ENCODE peak calls at places on chromosomes 5 and 9, in ten cellular contexts. U, L, Z, V, O, M, B, P, E and R are unnamed samples.

GRCh38 chr5:66701244-66701643 is 105.1 kb downstream of the MAST4 start:
- DNase-seq in U (no peak), L (no peak), O (no peak), B (no peak), Z (no peak), M (no peak), E (no peak), V (peak), P (no peak), R (no peak)

GRCh38 chr5:15574806-15575205 is 74.8 kb downstream of the FBXL7 start:
- DNase-seq in V (no peak), O (no peak), L (no peak), U (no peak), E (no peak), Z (no peak), M (peak), P (no peak), B (no peak), R (no peak)

GRCh38 chr9:101711330-101711941 is 27.0 kb downstream of the GRIN3A start:
- DNase-seq in V (peak), M (no peak), U (no peak), Z (peak), P (no peak), E (no peak), O (no peak), L (peak), B (no peak), R (no peak)

GRCh38 chr5:22514231-22514630 is 338.9 kb downstream of the CDH12 start:
- DNase-seq in M (no peak), O (no peak), Z (no peak), B (no peak), E (no peak), L (no peak), P (no peak), V (no peak), U (no peak), R (no peak)

GRCh38 chr9:121302341-121302740 is 34.4 kb downstream of the GSN start:
- DNase-seq in E (no peak), U (no peak), M (no peak), O (no peak), B (peak), L (no peak), Z (no peak), V (no peak), P (no peak), R (no peak)

GRCh38 chr9:130232899-130233586 is 32.5 kb upstream of the HMCN2 start:
- DNase-seq in P (no peak), E (no peak), M (no peak), L (no peak), U (no peak), B (no peak), Z (peak), V (no peak), O (no peak), R (no peak)

GRCh38 chr5:179284751-179285191 is 60.5 kb downstream of the ADAMTS2 start:
- DNase-seq in O (no peak), E (no peak), L (no peak), V (no peak), U (peak), B (no peak), M (peak), Z (no peak), P (no peak), R (no peak)

GRCh38 chr5:131758520-131758900 is 38.3 kb downstream of the FNIP1 start:
- DNase-seq in O (no peak), Z (no peak), V (no peak), U (no peak), E (no peak), B (no peak), L (no peak), M (no peak), P (no peak), R (no peak)

GRCh38 chr9:88544245-88544644 is 9.3 kb downstream of the NXNL2 start:
- DNase-seq in U (no peak), L (no peak), V (no peak), P (no peak), E (no peak), B (no peak), M (peak), Z (no peak), O (no peak), R (no peak)

GRCh38 chr9:109241931-109242330 is 74.9 kb upstream of the FRRS1L start:
- DNase-seq in Z (no peak), M (no peak), E (no peak), B (no peak), L (no peak), O (no peak), U (no peak), P (no peak), V (no peak), R (no peak)

GRCh38 chr5:32710859-32711692 is at the start of gene NPR3:
- DNase-seq in P (no peak), M (peak), Z (peak), V (no peak), O (no peak), L (peak), U (no peak), E (no peak), B (no peak), R (no peak)

GRCh38 chr5:78768781-78769380 is 120.3 kb upstream of the LHFPL2 start:
- DNase-seq in B (no peak), U (no peak), V (no peak), O (no peak), L (no peak), E (no peak), P (no peak), M (no peak), Z (no peak), R (no peak)

GRCh38 chr5:61563401-61563800 is 231.3 kb downstream of the ZSWIM6 start:
- DNase-seq in E (no peak), P (no peak), V (no peak), L (no peak), U (peak), B (no peak), O (no peak), M (peak), Z (no peak), R (no peak)

GRCh38 chr5:159965031-159965837 is 43.7 kb upstream of the TTC1 start:
- DNase-seq in U (peak), M (peak), P (no peak), E (no peak), V (peak), L (peak), Z (peak), B (no peak), O (no peak), R (no peak)

GRCh38 chr5:157398310-157398709 is 61.7 kb upstream of the NIPAL4 start:
- DNase-seq in V (no peak), B (no peak), P (no peak), M (no peak), U (no peak), Z (no peak), O (no peak), L (no peak), E (no peak), R (no peak)

GRCh38 chr5:143139585-143139984 is 263.9 kb downstream of the NR3C1 start:
- DNase-seq in L (no peak), V (no peak), E (no peak), P (no peak), M (no peak), B (no peak), O (no peak), Z (no peak), U (no peak), R (no peak)

GRCh38 chr9:68533678-68534077 is 7.0 kb downstream of the TMEM252 start:
- DNase-seq in M (no peak), E (no peak), U (no peak), P (no peak), Z (no peak), L (no peak), V (no peak), B (no peak), O (no peak), R (no peak)

GRCh38 chr5:148910686-148911361 is 84.4 kb downstream of the ADRB2 start:
- DNase-seq in P (no peak), L (peak), Z (peak), V (no peak), O (no peak), M (peak), B (peak), U (peak), E (no peak), R (no peak)

DNA sequence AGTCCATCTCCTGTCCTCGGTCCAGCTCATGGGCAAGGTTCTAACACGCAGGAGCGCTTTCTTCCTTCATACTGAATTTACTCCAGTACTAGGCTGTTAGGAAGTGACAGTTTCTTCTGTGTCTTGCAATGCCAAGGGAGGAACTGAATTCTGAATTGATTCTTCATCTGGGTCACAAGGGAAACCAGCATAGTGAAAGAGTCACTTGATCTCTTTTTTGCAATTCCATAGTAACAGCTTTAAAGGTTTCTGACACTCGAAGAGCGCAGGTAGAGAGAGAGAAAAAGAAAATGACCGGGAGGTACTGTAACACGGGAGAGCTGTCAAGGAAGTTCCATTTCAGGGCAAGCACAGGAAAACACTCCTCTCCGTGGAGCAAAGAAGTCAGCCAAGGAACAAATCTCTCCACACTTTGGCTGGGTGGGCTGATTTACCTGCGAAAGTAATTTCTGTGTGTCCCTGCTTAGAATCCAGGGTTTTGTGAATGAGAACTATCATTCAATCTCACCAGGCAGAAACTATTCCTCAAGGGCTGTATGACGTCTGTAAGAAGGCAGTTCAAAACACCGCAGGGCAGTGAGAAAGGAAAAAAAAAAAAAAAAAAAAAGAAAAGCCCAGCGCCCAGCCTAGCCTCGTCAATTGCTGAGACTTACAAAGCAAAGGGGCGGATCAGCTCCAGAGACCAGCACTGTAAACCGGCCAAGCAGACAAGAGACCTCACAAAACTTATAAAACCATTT is 617.8 kb downstream of the PDE4D start:
- DNase-seq in U (peak), P (peak), V (no peak), Z (peak), O (no peak), E (no peak), M (peak), B (no peak), L (no peak), R (no peak)
- H3K4me3 ChIP-seq in U (peak), P (peak), V (no peak), Z (no peak), O (peak), E (peak), M (peak), B (peak), L (peak), R (peak)

GRCh38 chr5:109844148-109844547 is 154.4 kb downstream of the MAN2A1 start:
- DNase-seq in M (peak), P (no peak), V (no peak), U (no peak), B (no peak), Z (no peak), E (no peak), L (peak), O (no peak), R (no peak)
- TF ChIP-seq CTCF in M (peak), P (no peak), V (no peak), U (peak), B (no peak), Z (no peak), E (peak), L (peak), O (peak), R (no peak)

DNA sequence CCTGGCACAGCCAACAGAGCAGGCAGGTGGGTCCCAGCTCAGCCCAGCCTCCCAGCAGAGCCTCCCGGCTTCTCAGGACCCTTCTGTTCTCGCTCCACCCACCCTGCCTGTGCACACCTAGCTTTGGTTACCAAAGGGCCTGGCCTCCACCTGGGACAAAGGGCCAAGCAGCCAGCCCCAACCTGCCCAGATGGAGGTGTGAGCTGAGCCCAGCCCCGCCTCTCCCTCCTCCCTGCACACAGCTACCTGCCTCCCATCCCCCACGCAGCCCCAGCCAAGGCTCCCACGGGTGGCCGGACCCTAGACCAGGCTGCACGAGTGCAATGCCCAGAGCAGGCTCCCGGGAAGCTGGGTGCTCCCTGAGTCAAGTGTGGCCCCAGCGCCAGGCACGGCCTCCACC is 5.6 kb downstream of the TPRN start:
- DNase-seq in M (no peak), U (peak), O (no peak), V (no peak), E (no peak), P (no peak), Z (no peak), B (no peak), L (no peak), R (no peak)
- H3K4me3 ChIP-seq in M (no peak), U (no peak), O (no peak), V (no peak), E (no peak), P (no peak), Z (no peak), B (no peak), L (no peak), R (no peak)

DNA sequence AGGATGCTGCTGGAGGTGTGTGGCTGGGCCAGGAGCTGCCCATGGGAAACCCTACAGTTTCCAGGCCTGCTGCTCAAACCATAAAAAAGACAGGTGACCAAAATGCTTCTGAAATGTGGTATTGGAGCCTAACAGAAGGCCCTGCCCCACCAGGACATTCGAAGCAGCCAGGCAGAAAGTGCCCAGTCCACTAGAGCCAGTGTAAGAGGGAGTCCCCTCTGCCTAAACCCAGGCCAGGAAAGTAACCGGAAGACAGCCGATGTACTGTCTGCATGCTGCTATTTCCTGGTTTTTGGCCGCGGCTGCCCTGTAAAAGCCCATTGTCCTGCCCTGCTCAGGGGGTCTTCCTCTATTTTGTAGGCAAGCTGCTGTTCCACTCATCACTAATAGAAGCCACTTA is 150.7 kb upstream of the IRX2 start:
- DNase-seq in M (no peak), V (no peak), Z (no peak), O (no peak), E (no peak), P (no peak), L (no peak), U (no peak), B (no peak), R (no peak)
- TF ChIP-seq CTCF in M (no peak), V (no peak), Z (no peak), O (no peak), E (no peak), P (no peak), L (no peak), U (no peak), B (no peak), R (no peak)

GRCh38 chr5:145158654-145159199 is 676.4 kb downstream of the PRELID2 start:
- DNase-seq in V (no peak), E (no peak), L (no peak), Z (no peak), B (no peak), U (no peak), P (no peak), M (no peak), O (no peak), R (no peak)
- H3K4me3 ChIP-seq in V (no peak), E (no peak), L (no peak), Z (no peak), B (no peak), U (no peak), P (no peak), M (no peak), O (no peak), R (no peak)

DNA sequence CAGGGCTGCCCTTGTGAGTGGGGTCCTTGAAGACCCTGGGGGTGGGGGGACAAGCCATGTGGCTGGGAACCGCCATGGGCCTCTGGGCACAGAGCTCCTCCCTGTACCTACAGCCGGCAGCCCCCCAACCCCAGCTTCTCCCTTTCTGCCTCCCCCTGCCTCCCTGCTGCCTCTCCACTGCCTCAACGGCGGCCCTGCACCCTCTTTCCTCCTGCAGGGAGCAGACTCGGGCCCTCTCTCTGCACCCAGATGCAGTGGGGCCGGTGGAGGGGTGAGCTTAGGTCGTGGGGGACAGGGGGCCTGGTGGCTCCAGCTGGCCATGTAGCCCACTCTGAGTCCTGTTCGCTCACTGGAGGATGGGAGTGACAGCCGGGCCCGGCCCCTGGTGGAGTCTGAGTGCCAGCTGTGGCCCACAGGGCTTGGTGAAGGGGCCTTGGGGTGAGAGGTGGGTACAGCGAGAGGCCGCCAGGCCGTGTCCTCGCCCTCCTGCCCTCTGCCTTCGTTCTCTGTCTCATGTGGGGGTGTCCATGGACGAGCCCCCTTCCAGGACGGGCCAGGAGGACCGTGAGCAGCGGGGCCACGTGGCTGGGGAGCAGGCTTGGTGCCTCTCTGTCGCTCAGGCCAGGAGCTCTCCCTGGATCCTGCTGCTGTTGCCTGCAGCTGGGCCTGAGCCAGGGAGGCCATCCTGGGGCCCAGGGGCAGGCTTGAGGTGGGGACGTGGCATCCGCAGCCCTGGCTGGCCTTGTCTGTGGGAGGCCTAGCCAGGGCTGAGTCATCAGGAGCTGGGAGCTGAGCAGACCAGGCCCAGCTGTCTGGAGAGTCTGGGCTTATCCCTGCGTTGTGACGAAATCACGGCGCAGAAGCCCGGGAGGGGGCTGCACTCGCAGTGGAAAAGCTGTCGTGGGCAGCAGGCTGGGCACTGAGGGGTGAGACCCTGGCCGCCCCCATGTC is 139.1 kb upstream of the COL5A1 start:
- DNase-seq in M (peak), B (no peak), Z (peak), E (peak), V (no peak), L (peak), U (peak), P (no peak), O (peak), R (peak)
- TF ChIP-seq CTCF in M (no peak), B (no peak), Z (no peak), E (no peak), V (no peak), L (no peak), U (no peak), P (no peak), O (no peak), R (no peak)

DNA sequence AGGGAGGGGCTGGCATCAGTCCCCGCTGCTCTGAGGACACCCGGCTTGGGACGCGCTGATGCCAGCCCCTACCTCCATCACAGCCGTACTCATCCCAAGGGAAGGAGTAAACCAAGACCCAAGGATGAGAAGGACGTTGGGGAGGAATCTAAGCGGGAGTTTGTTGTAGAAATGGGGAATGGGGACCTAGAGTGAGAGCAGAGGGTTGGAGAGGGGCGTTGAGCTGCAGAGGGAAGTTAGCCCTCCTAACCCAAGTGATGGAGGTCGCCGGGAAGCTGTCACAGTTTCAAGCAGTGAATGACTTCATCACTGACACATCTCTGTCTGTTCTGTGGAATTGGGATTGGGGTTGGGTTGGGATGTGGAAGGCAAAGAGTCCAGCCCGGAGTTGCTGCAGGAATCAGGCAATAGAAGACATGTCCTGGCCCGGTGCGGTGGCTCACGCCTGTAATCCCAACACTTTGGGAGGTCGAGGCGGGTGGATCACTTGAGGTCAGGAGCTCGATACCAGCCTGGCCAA is 759 bp upstream of the SUSD1 start:
- DNase-seq in Z (no peak), E (no peak), P (no peak), U (no peak), O (no peak), M (no peak), B (no peak), L (no peak), V (no peak), R (no peak)
- H3K4me3 ChIP-seq in Z (peak), E (no peak), P (no peak), U (no peak), O (no peak), M (peak), B (no peak), L (no peak), V (no peak), R (peak)

GRCh38 chr5:133140311-133140710 is 88.5 kb downstream of the HSPA4 start:
- DNase-seq in E (no peak), V (no peak), B (no peak), O (no peak), M (no peak), P (no peak), L (no peak), U (no peak), Z (no peak), R (no peak)

GRCh38 chr5:133144245-133144981 is 92.6 kb downstream of the HSPA4 start:
- DNase-seq in L (no peak), E (no peak), O (no peak), V (no peak), P (no peak), U (no peak), Z (no peak), M (no peak), B (no peak), R (no peak)

GRCh38 chr5:133145436-133146143 is 93.8 kb downstream of the HSPA4 start:
- DNase-seq in M (no peak), U (no peak), L (no peak), B (no peak), V (no peak), P (no peak), O (no peak), E (no peak), Z (no peak), R (no peak)

GRCh38 chr5:133147411-133147810 is 95.6 kb downstream of the HSPA4 start:
- DNase-seq in E (no peak), U (peak), L (no peak), O (no peak), B (peak), M (peak), V (peak), Z (peak), P (no peak), R (no peak)

DNA sequence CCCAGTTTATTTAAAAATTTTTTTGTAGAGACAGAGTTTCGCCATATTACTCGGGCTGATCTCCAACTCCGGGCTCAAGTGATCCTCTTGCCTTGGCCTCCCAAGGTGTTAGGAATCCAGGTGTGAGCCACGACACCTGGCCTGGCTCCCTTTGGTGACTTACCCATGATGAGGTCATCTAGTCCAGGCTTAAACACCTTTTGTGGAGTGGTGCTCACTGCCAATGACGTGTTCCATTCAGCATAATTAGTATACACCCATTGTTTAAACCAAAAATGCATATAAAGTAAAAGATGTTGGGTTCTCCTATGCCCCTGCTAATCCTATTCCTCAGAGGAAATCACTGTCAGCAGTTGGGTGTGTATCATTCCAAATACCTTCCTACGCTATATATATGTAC is 91.0 kb downstream of the HSPA4 start:
- DNase-seq in P (no peak), Z (no peak), V (no peak), O (no peak), U (no peak), M (no peak), E (no peak), B (no peak), L (no peak), R (no peak)
- TF ChIP-seq CTCF in P (no peak), Z (no peak), V (no peak), O (no peak), U (no peak), M (no peak), E (no peak), B (no peak), L (no peak), R (no peak)

GRCh38 chr9:110254500-110254899 is 1.8 kb downstream of the TXN start:
- DNase-seq in V (peak), Z (no peak), O (no peak), U (no peak), P (no peak), M (no peak), L (no peak), E (no peak), B (no peak), R (no peak)
- H3K4me3 ChIP-seq in V (peak), Z (peak), O (peak), U (no peak), P (no peak), M (peak), L (peak), E (peak), B (peak), R (peak)